ENCODE peak calls at places on chromosomes 12 and 14, in four cellular contexts. One of them, this sample, is unnamed. For H3K9me1, the result is how much of the 10 kb centered on the place peaks cover.

GRCh38 chr14:103442288-103442687 is 57.1 kb downstream of the MARK3 start:
- DNase-seq in K562: no peak
- DNase-seq in endothelial cell of umbilical vein: no peak
- DNase-seq in IMR-90: peak
- DNase-seq in this sample: no peak

GRCh38 chr12:120689397-120690082 is 2.6 kb downstream of the MLEC start:
- DNase-seq in IMR-90: no peak
- DNase-seq in K562: no peak
- DNase-seq in endothelial cell of umbilical vein: no peak
- DNase-seq in this sample: no peak

GRCh38 chr12:118371354-118372282 is 1.1 kb downstream of the TAOK3 start:
- DNase-seq in endothelial cell of umbilical vein: peak
- DNase-seq in K562: peak
- DNase-seq in IMR-90: no peak
- DNase-seq in this sample: no peak

GRCh38 chr12:12872139-12872933 is 19.0 kb upstream of the GPRC5A start:
- DNase-seq in K562: no peak
- DNase-seq in IMR-90: peak
- DNase-seq in endothelial cell of umbilical vein: peak
- DNase-seq in this sample: peak

GRCh38 chr14:75497191-75497590 is 25.1 kb upstream of the BATF start:
- DNase-seq in IMR-90: no peak
- DNase-seq in K562: no peak
- DNase-seq in endothelial cell of umbilical vein: no peak
- DNase-seq in this sample: no peak

GRCh38 chr12:68614105-68614679 is 3.5 kb downstream of the RAP1B start:
- DNase-seq in IMR-90: no peak
- DNase-seq in endothelial cell of umbilical vein: no peak
- DNase-seq in K562: no peak
- DNase-seq in this sample: no peak

GRCh38 chr12:68317047-68317667 is 15.0 kb downstream of the MDM1 start:
- DNase-seq in K562: peak
- DNase-seq in IMR-90: peak
- DNase-seq in endothelial cell of umbilical vein: peak
- DNase-seq in this sample: no peak

GRCh38 chr12:124790650-124791400 is 72.8 kb downstream of the SCARB1 start:
- DNase-seq in endothelial cell of umbilical vein: no peak
- DNase-seq in IMR-90: no peak
- DNase-seq in K562: no peak
- DNase-seq in this sample: no peak

GRCh38 chr12:94242871-94243270 is 94.5 kb downstream of the PLXNC1 start:
- DNase-seq in endothelial cell of umbilical vein: no peak
- DNase-seq in K562: no peak
- DNase-seq in IMR-90: no peak
- DNase-seq in this sample: no peak
- H3K9me1 ChIP-seq in endothelial cell of umbilical vein: under half
- H3K9me1 ChIP-seq in K562: under half
- H3K9me1 ChIP-seq in IMR-90: under half
- H3K9me1 ChIP-seq in this sample: under half

GRCh38 chr12:66117242-66117641 is 13.3 kb downstream of the LLPH start:
- DNase-seq in IMR-90: no peak
- DNase-seq in K562: no peak
- DNase-seq in endothelial cell of umbilical vein: no peak
- DNase-seq in this sample: no peak

GRCh38 chr12:66119229-66119869 is 11.2 kb downstream of the LLPH start:
- DNase-seq in endothelial cell of umbilical vein: no peak
- DNase-seq in IMR-90: peak
- DNase-seq in K562: no peak
- DNase-seq in this sample: no peak

GRCh38 chr12:66118240-66118891 is 12.2 kb downstream of the LLPH start:
- DNase-seq in IMR-90: peak
- DNase-seq in K562: no peak
- DNase-seq in endothelial cell of umbilical vein: no peak
- DNase-seq in this sample: no peak

GRCh38 chr12:66119870-66120241 is 10.7 kb downstream of the LLPH start:
- DNase-seq in endothelial cell of umbilical vein: no peak
- DNase-seq in IMR-90: no peak
- DNase-seq in K562: no peak
- DNase-seq in this sample: no peak

DNA sequence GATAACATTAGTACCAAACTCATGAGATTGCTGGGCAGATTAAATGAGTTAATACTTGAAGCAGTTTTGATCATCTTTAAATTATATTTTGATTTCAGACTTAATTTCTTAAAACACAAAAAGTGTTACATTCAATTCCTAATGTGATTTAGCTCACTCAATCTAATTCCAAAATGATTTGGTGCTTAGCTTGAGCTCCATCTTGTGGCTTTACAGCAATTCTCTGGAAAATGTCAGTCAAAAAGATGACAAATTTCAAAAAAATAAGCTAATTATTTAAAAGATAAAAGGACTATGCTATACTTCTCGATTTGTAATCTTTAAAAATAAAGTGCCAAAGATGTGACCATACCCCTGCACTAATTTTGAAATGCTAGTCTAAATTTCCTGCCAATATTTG is 10.1 kb downstream of the LLPH start:
- DNase-seq in K562: no peak
- DNase-seq in endothelial cell of umbilical vein: no peak
- DNase-seq in IMR-90: no peak
- DNase-seq in this sample: no peak
- TF ChIP-seq CTCF in K562: no peak
- TF ChIP-seq CTCF in endothelial cell of umbilical vein: no peak
- TF ChIP-seq CTCF in IMR-90: peak
- TF ChIP-seq CTCF in this sample: no peak

DNA sequence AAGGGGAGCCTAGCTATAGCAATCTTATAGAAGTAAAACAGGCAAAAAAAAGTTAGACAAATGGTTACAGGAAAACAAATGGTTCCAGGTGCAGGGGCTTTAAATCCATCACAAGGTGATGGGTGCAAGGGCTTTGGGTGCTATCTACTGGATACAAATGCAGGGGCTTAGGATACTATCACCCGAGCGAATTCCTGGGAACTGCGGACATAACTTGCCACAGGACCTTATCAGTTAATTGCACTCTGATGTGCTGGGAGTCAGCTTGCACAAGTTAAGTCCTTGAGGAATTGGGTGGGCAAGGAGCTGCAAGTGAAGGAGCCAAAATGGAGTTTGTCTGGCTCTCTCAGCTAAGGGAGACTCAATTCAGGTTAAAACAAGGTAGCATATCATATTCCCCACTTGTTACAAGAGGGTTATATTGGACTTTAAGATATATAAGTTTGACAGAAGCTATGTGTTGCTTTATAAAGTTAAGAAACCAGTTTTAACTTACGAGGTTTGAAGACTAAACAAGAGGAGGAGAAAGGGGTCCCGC is 115.0 kb upstream of the PZP start:
- DNase-seq in K562: peak
- DNase-seq in endothelial cell of umbilical vein: no peak
- DNase-seq in IMR-90: no peak
- DNase-seq in this sample: no peak
- H3K9me1 ChIP-seq in K562: under half
- H3K9me1 ChIP-seq in endothelial cell of umbilical vein: under half
- H3K9me1 ChIP-seq in IMR-90: under half
- H3K9me1 ChIP-seq in this sample: under half

GRCh38 chr12:76556373-76556772 is 3.2 kb downstream of the OSBPL8 start:
- DNase-seq in endothelial cell of umbilical vein: peak
- DNase-seq in IMR-90: no peak
- DNase-seq in K562: no peak
- DNase-seq in this sample: no peak

GRCh38 chr12:76560083-76560491 is 516 bp upstream of the OSBPL8 start:
- DNase-seq in IMR-90: no peak
- DNase-seq in K562: no peak
- DNase-seq in endothelial cell of umbilical vein: no peak
- DNase-seq in this sample: no peak

GRCh38 chr12:76558684-76559276 is 791 bp downstream of the OSBPL8 start:
- DNase-seq in K562: peak
- DNase-seq in IMR-90: peak
- DNase-seq in endothelial cell of umbilical vein: peak
- DNase-seq in this sample: no peak

GRCh38 chr12:76562158-76562557 is 2.6 kb upstream of the OSBPL8 start:
- DNase-seq in K562: no peak
- DNase-seq in endothelial cell of umbilical vein: no peak
- DNase-seq in IMR-90: no peak
- DNase-seq in this sample: no peak

DNA sequence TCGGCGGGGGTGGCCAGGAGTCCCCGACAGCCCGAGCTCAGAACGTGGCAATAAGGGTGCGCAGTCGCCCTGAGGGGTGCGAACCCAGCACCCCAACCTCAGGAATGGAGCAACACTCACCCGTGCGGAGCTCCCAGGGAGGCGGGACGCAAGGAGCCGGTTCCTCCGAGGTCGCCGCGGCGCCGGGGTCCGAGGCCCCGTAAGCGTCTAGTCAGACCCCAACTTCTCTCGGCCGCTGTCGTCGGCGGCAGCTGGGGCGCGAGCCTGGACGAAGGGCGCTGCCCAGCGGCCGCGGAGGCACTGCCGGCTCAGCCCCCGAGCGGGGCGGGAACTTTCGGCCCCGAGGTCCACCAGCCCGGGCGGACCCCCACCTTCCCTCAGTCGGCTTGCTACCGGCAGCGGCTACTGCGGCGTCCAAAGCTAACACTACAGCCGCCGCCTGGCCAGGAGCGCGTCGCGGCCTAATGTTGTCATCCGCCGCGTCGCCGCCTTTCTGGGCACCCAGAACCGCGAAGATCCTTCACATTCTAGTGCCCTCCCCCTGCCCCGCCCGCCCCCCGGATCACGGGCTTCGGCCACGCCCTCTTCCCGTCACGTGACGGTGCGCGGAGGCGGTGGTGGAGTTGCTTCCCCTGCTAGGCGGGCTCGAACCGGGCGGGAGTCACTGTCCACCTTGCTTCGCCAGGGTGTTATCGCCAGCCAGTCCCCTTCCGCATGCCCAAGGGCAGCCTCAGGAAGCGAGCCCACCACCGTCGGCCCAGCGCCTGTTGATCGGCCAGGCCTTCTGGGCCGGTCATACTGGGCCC is at the start of gene OSBPL8:
- DNase-seq in K562: peak
- DNase-seq in IMR-90: peak
- DNase-seq in endothelial cell of umbilical vein: peak
- DNase-seq in this sample: peak
- TF ChIP-seq CTCF in K562: peak
- TF ChIP-seq CTCF in IMR-90: peak
- TF ChIP-seq CTCF in endothelial cell of umbilical vein: no peak
- TF ChIP-seq CTCF in this sample: peak

DNA sequence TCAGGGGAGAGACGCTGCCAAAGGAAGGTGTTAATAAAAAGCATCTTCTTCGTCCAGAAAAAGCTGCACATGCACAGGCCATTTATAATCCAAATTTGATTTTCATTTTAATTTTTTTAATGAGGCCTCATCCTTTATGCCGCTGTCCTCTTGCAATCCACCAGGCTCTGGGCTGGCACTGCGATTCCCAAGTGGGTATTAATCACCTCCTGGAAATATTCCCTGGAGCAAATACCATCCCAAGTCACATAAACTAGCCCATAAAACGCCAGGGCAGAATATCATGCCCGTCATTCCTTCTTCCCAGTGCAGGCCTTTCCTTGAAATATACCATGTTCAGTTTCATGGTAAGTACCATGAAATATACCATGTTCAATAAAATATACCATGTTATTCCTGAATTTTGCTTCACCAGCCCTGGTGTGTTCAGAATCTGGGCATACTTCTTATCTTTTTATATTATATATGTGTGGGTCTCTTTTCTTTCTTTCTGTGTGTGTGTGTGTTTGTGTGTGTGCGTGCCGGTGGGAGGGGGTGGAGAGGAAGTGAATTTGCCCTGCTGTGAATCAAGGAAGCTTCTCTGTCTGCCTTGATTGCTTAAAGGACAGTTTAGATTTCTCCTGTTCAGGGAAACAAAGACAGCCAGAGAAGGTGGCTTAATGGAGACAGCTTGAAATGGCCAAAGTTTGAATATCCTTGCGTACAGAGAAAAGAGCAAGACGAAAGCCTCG is 147.4 kb downstream of the PHETA1 start:
- DNase-seq in endothelial cell of umbilical vein: no peak
- DNase-seq in K562: no peak
- DNase-seq in IMR-90: no peak
- DNase-seq in this sample: no peak
- H3K9me1 ChIP-seq in endothelial cell of umbilical vein: under half
- H3K9me1 ChIP-seq in K562: under half
- H3K9me1 ChIP-seq in IMR-90: under half
- H3K9me1 ChIP-seq in this sample: under half

GRCh38 chr12:54725233-54725843 is 77.2 kb upstream of the DCD start:
- DNase-seq in endothelial cell of umbilical vein: peak
- DNase-seq in IMR-90: no peak
- DNase-seq in K562: peak
- DNase-seq in this sample: no peak

GRCh38 chr12:54721312-54721711 is 73.1 kb upstream of the DCD start:
- DNase-seq in K562: no peak
- DNase-seq in IMR-90: no peak
- DNase-seq in endothelial cell of umbilical vein: no peak
- DNase-seq in this sample: no peak

GRCh38 chr12:54719691-54720090 is 71.5 kb upstream of the DCD start:
- DNase-seq in IMR-90: no peak
- DNase-seq in endothelial cell of umbilical vein: no peak
- DNase-seq in K562: no peak
- DNase-seq in this sample: no peak

GRCh38 chr12:54723653-54724256 is 75.6 kb upstream of the DCD start:
- DNase-seq in endothelial cell of umbilical vein: peak
- DNase-seq in K562: peak
- DNase-seq in IMR-90: peak
- DNase-seq in this sample: no peak
- TF ChIP-seq CTCF in endothelial cell of umbilical vein: peak
- TF ChIP-seq CTCF in K562: peak
- TF ChIP-seq CTCF in IMR-90: peak
- TF ChIP-seq CTCF in this sample: peak

GRCh38 chr14:47509957-47510356 is 165.4 kb downstream of the MDGA2 start:
- DNase-seq in K562: no peak
- DNase-seq in IMR-90: no peak
- DNase-seq in endothelial cell of umbilical vein: no peak
- DNase-seq in this sample: no peak
- H3K9me1 ChIP-seq in K562: under half
- H3K9me1 ChIP-seq in IMR-90: under half
- H3K9me1 ChIP-seq in endothelial cell of umbilical vein: under half
- H3K9me1 ChIP-seq in this sample: under half

GRCh38 chr12:108139454-108139853 is 10.4 kb downstream of the WSCD2 start:
- DNase-seq in K562: no peak
- DNase-seq in IMR-90: no peak
- DNase-seq in endothelial cell of umbilical vein: no peak
- DNase-seq in this sample: no peak
- TF ChIP-seq CTCF in K562: no peak
- TF ChIP-seq CTCF in IMR-90: no peak
- TF ChIP-seq CTCF in endothelial cell of umbilical vein: no peak
- TF ChIP-seq CTCF in this sample: no peak

This sample was measured in keratinocyte.